ENCODE peak calls at places on chromosomes 13 and 19, in nine cellular contexts. One of them, this sample, is unnamed.
A peak's percentile ranks its signal among the peaks of the same experiment; 100 is the strongest.

GRCh38 chr19:42076375-42076944 is 494 bp downstream of the ZNF574 start:
- DNase-seq in mesenchymal stem cell: no peak
- DNase-seq in tibial artery: peak; percentile 73
- DNase-seq in stimulated activated CD4-positive, alpha-beta T cell treated with anti-CD3 and anti-CD28 coated beads, Interleukin-1b, Interleukin-23, amount 100 ng/mL, for 4 hours: peak; percentile 43
- DNase-seq in naive thymus-derived CD8-positive, alpha-beta T cell: peak; percentile 27
- DNase-seq in activated naive CD8-positive, alpha-beta T cell treated with anti-CD3 and anti-CD28 coated beads, Interleukin-2, amount 50 U/mL, for 24 hours: peak; percentile 46
- DNase-seq in A549: peak; percentile 58
- DNase-seq in activated CD8-positive, alpha-beta T cell treated with anti-CD3 and anti-CD28 coated beads, Interleukin-2, amount 10 ng/mL, durations not matched to agents 7 days and 5 days: peak; percentile 56
- DNase-seq in stimulated activated naive CD4-positive, alpha-beta T cell: peak; percentile 27
- DNase-seq in this sample: no peak

GRCh38 chr13:48110930-48111721 is 16.2 kb upstream of the MED4 start:
- DNase-seq in mesenchymal stem cell: no peak
- DNase-seq in tibial artery: no peak
- DNase-seq in stimulated activated CD4-positive, alpha-beta T cell treated with anti-CD3 and anti-CD28 coated beads, Interleukin-1b, Interleukin-23, amount 100 ng/mL, for 4 hours: no peak
- DNase-seq in naive thymus-derived CD8-positive, alpha-beta T cell: no peak
- DNase-seq in activated naive CD8-positive, alpha-beta T cell treated with anti-CD3 and anti-CD28 coated beads, Interleukin-2, amount 50 U/mL, for 24 hours: no peak
- DNase-seq in A549: no peak
- DNase-seq in activated CD8-positive, alpha-beta T cell treated with anti-CD3 and anti-CD28 coated beads, Interleukin-2, amount 10 ng/mL, durations not matched to agents 7 days and 5 days: no peak
- DNase-seq in stimulated activated naive CD4-positive, alpha-beta T cell: no peak
- DNase-seq in this sample: no peak

GRCh38 chr19:8575467-8575997 is 1.7 kb downstream of the MYO1F start:
- DNase-seq in mesenchymal stem cell: no peak
- DNase-seq in tibial artery: no peak
- DNase-seq in stimulated activated CD4-positive, alpha-beta T cell treated with anti-CD3 and anti-CD28 coated beads, Interleukin-1b, Interleukin-23, amount 100 ng/mL, for 4 hours: no peak
- DNase-seq in naive thymus-derived CD8-positive, alpha-beta T cell: peak; percentile 47
- DNase-seq in activated naive CD8-positive, alpha-beta T cell treated with anti-CD3 and anti-CD28 coated beads, Interleukin-2, amount 50 U/mL, for 24 hours: peak; percentile 25
- DNase-seq in A549: no peak
- DNase-seq in activated CD8-positive, alpha-beta T cell treated with anti-CD3 and anti-CD28 coated beads, Interleukin-2, amount 10 ng/mL, durations not matched to agents 7 days and 5 days: peak; percentile 68
- DNase-seq in stimulated activated naive CD4-positive, alpha-beta T cell: no peak
- DNase-seq in this sample: no peak

GRCh38 chr19:38977445-38978314 is 2.1 kb upstream of the FBXO17 start:
- DNase-seq in mesenchymal stem cell: peak; percentile 67
- DNase-seq in tibial artery: no peak
- DNase-seq in stimulated activated CD4-positive, alpha-beta T cell treated with anti-CD3 and anti-CD28 coated beads, Interleukin-1b, Interleukin-23, amount 100 ng/mL, for 4 hours: no peak
- DNase-seq in naive thymus-derived CD8-positive, alpha-beta T cell: no peak
- DNase-seq in activated naive CD8-positive, alpha-beta T cell treated with anti-CD3 and anti-CD28 coated beads, Interleukin-2, amount 50 U/mL, for 24 hours: peak; percentile 45
- DNase-seq in A549: no peak
- DNase-seq in activated CD8-positive, alpha-beta T cell treated with anti-CD3 and anti-CD28 coated beads, Interleukin-2, amount 10 ng/mL, durations not matched to agents 7 days and 5 days: peak; percentile 27
- DNase-seq in stimulated activated naive CD4-positive, alpha-beta T cell: no peak
- DNase-seq in this sample: no peak

GRCh38 chr13:40975441-40975840 is 43.7 kb downstream of the ELF1 start:
- DNase-seq in mesenchymal stem cell: no peak
- DNase-seq in tibial artery: no peak
- DNase-seq in stimulated activated CD4-positive, alpha-beta T cell treated with anti-CD3 and anti-CD28 coated beads, Interleukin-1b, Interleukin-23, amount 100 ng/mL, for 4 hours: no peak
- DNase-seq in naive thymus-derived CD8-positive, alpha-beta T cell: no peak
- DNase-seq in activated naive CD8-positive, alpha-beta T cell treated with anti-CD3 and anti-CD28 coated beads, Interleukin-2, amount 50 U/mL, for 24 hours: no peak
- DNase-seq in A549: no peak
- DNase-seq in activated CD8-positive, alpha-beta T cell treated with anti-CD3 and anti-CD28 coated beads, Interleukin-2, amount 10 ng/mL, durations not matched to agents 7 days and 5 days: no peak
- DNase-seq in stimulated activated naive CD4-positive, alpha-beta T cell: no peak
- DNase-seq in this sample: no peak

GRCh38 chr19:44851427-44851826 is 5.3 kb downstream of the NECTIN2 start:
- DNase-seq in mesenchymal stem cell: no peak
- DNase-seq in tibial artery: no peak
- DNase-seq in stimulated activated CD4-positive, alpha-beta T cell treated with anti-CD3 and anti-CD28 coated beads, Interleukin-1b, Interleukin-23, amount 100 ng/mL, for 4 hours: no peak
- DNase-seq in naive thymus-derived CD8-positive, alpha-beta T cell: no peak
- DNase-seq in activated naive CD8-positive, alpha-beta T cell treated with anti-CD3 and anti-CD28 coated beads, Interleukin-2, amount 50 U/mL, for 24 hours: no peak
- DNase-seq in A549: no peak
- DNase-seq in activated CD8-positive, alpha-beta T cell treated with anti-CD3 and anti-CD28 coated beads, Interleukin-2, amount 10 ng/mL, durations not matched to agents 7 days and 5 days: no peak
- DNase-seq in stimulated activated naive CD4-positive, alpha-beta T cell: no peak
- DNase-seq in this sample: no peak

GRCh38 chr13:51034906-51035305 is 76.2 kb downstream of the C13orf42 start:
- DNase-seq in mesenchymal stem cell: no peak
- DNase-seq in tibial artery: no peak
- DNase-seq in stimulated activated CD4-positive, alpha-beta T cell treated with anti-CD3 and anti-CD28 coated beads, Interleukin-1b, Interleukin-23, amount 100 ng/mL, for 4 hours: no peak
- DNase-seq in naive thymus-derived CD8-positive, alpha-beta T cell: no peak
- DNase-seq in activated naive CD8-positive, alpha-beta T cell treated with anti-CD3 and anti-CD28 coated beads, Interleukin-2, amount 50 U/mL, for 24 hours: no peak
- DNase-seq in A549: no peak
- DNase-seq in activated CD8-positive, alpha-beta T cell treated with anti-CD3 and anti-CD28 coated beads, Interleukin-2, amount 10 ng/mL, durations not matched to agents 7 days and 5 days: no peak
- DNase-seq in stimulated activated naive CD4-positive, alpha-beta T cell: no peak
- DNase-seq in this sample: no peak

GRCh38 chr19:3543150-3544053 is 4.4 kb downstream of the TEKTIP1 start:
- DNase-seq in mesenchymal stem cell: no peak
- DNase-seq in tibial artery: peak; percentile 88
- DNase-seq in stimulated activated CD4-positive, alpha-beta T cell treated with anti-CD3 and anti-CD28 coated beads, Interleukin-1b, Interleukin-23, amount 100 ng/mL, for 4 hours: no peak
- DNase-seq in naive thymus-derived CD8-positive, alpha-beta T cell: no peak
- DNase-seq in activated naive CD8-positive, alpha-beta T cell treated with anti-CD3 and anti-CD28 coated beads, Interleukin-2, amount 50 U/mL, for 24 hours: no peak
- DNase-seq in A549: no peak
- DNase-seq in activated CD8-positive, alpha-beta T cell treated with anti-CD3 and anti-CD28 coated beads, Interleukin-2, amount 10 ng/mL, durations not matched to agents 7 days and 5 days: no peak
- DNase-seq in stimulated activated naive CD4-positive, alpha-beta T cell: no peak
- DNase-seq in this sample: no peak

GRCh38 chr19:14530005-14530348 is 583 bp downstream of the TECR start:
- DNase-seq in mesenchymal stem cell: no peak
- DNase-seq in tibial artery: no peak
- DNase-seq in stimulated activated CD4-positive, alpha-beta T cell treated with anti-CD3 and anti-CD28 coated beads, Interleukin-1b, Interleukin-23, amount 100 ng/mL, for 4 hours: no peak
- DNase-seq in naive thymus-derived CD8-positive, alpha-beta T cell: no peak
- DNase-seq in activated naive CD8-positive, alpha-beta T cell treated with anti-CD3 and anti-CD28 coated beads, Interleukin-2, amount 50 U/mL, for 24 hours: no peak
- DNase-seq in A549: no peak
- DNase-seq in activated CD8-positive, alpha-beta T cell treated with anti-CD3 and anti-CD28 coated beads, Interleukin-2, amount 10 ng/mL, durations not matched to agents 7 days and 5 days: no peak
- DNase-seq in stimulated activated naive CD4-positive, alpha-beta T cell: peak; percentile 41
- DNase-seq in this sample: no peak

GRCh38 chr13:59835569-59835968 is 328.2 kb downstream of the DIAPH3 start:
- DNase-seq in mesenchymal stem cell: peak; percentile 8
- DNase-seq in tibial artery: no peak
- DNase-seq in stimulated activated CD4-positive, alpha-beta T cell treated with anti-CD3 and anti-CD28 coated beads, Interleukin-1b, Interleukin-23, amount 100 ng/mL, for 4 hours: no peak
- DNase-seq in naive thymus-derived CD8-positive, alpha-beta T cell: no peak
- DNase-seq in activated naive CD8-positive, alpha-beta T cell treated with anti-CD3 and anti-CD28 coated beads, Interleukin-2, amount 50 U/mL, for 24 hours: no peak
- DNase-seq in A549: no peak
- DNase-seq in activated CD8-positive, alpha-beta T cell treated with anti-CD3 and anti-CD28 coated beads, Interleukin-2, amount 10 ng/mL, durations not matched to agents 7 days and 5 days: no peak
- DNase-seq in stimulated activated naive CD4-positive, alpha-beta T cell: no peak
- DNase-seq in this sample: no peak

GRCh38 chr19:3852614-3853254 is 16.1 kb downstream of the ZFR2 start:
- DNase-seq in mesenchymal stem cell: peak; percentile 31
- DNase-seq in tibial artery: no peak
- DNase-seq in stimulated activated CD4-positive, alpha-beta T cell treated with anti-CD3 and anti-CD28 coated beads, Interleukin-1b, Interleukin-23, amount 100 ng/mL, for 4 hours: no peak
- DNase-seq in naive thymus-derived CD8-positive, alpha-beta T cell: peak; percentile 39
- DNase-seq in activated naive CD8-positive, alpha-beta T cell treated with anti-CD3 and anti-CD28 coated beads, Interleukin-2, amount 50 U/mL, for 24 hours: peak; percentile 16
- DNase-seq in A549: peak; percentile 41
- DNase-seq in activated CD8-positive, alpha-beta T cell treated with anti-CD3 and anti-CD28 coated beads, Interleukin-2, amount 10 ng/mL, durations not matched to agents 7 days and 5 days: peak; percentile 29
- DNase-seq in stimulated activated naive CD4-positive, alpha-beta T cell: no peak
- DNase-seq in this sample: no peak

GRCh38 chr19:40005670-40006272 is 8.9 kb downstream of the ZNF546 start:
- DNase-seq in mesenchymal stem cell: no peak
- DNase-seq in tibial artery: no peak
- DNase-seq in stimulated activated CD4-positive, alpha-beta T cell treated with anti-CD3 and anti-CD28 coated beads, Interleukin-1b, Interleukin-23, amount 100 ng/mL, for 4 hours: no peak
- DNase-seq in naive thymus-derived CD8-positive, alpha-beta T cell: no peak
- DNase-seq in activated naive CD8-positive, alpha-beta T cell treated with anti-CD3 and anti-CD28 coated beads, Interleukin-2, amount 50 U/mL, for 24 hours: no peak
- DNase-seq in A549: no peak
- DNase-seq in activated CD8-positive, alpha-beta T cell treated with anti-CD3 and anti-CD28 coated beads, Interleukin-2, amount 10 ng/mL, durations not matched to agents 7 days and 5 days: no peak
- DNase-seq in stimulated activated naive CD4-positive, alpha-beta T cell: no peak
- DNase-seq in this sample: no peak

GRCh38 chr13:106701810-106702341 is 133.9 kb upstream of the ARGLU1 start:
- DNase-seq in mesenchymal stem cell: no peak
- DNase-seq in tibial artery: no peak
- DNase-seq in stimulated activated CD4-positive, alpha-beta T cell treated with anti-CD3 and anti-CD28 coated beads, Interleukin-1b, Interleukin-23, amount 100 ng/mL, for 4 hours: no peak
- DNase-seq in naive thymus-derived CD8-positive, alpha-beta T cell: no peak
- DNase-seq in activated naive CD8-positive, alpha-beta T cell treated with anti-CD3 and anti-CD28 coated beads, Interleukin-2, amount 50 U/mL, for 24 hours: no peak
- DNase-seq in A549: no peak
- DNase-seq in activated CD8-positive, alpha-beta T cell treated with anti-CD3 and anti-CD28 coated beads, Interleukin-2, amount 10 ng/mL, durations not matched to agents 7 days and 5 days: no peak
- DNase-seq in stimulated activated naive CD4-positive, alpha-beta T cell: no peak
- DNase-seq in this sample: no peak

GRCh38 chr13:113448885-113449692 is 4.2 kb downstream of the ADPRHL1 start:
- DNase-seq in mesenchymal stem cell: no peak
- DNase-seq in tibial artery: peak; percentile 55
- DNase-seq in stimulated activated CD4-positive, alpha-beta T cell treated with anti-CD3 and anti-CD28 coated beads, Interleukin-1b, Interleukin-23, amount 100 ng/mL, for 4 hours: no peak
- DNase-seq in naive thymus-derived CD8-positive, alpha-beta T cell: peak; percentile 46
- DNase-seq in activated naive CD8-positive, alpha-beta T cell treated with anti-CD3 and anti-CD28 coated beads, Interleukin-2, amount 50 U/mL, for 24 hours: peak; percentile 55
- DNase-seq in A549: peak; percentile 44
- DNase-seq in activated CD8-positive, alpha-beta T cell treated with anti-CD3 and anti-CD28 coated beads, Interleukin-2, amount 10 ng/mL, durations not matched to agents 7 days and 5 days: peak; percentile 44
- DNase-seq in stimulated activated naive CD4-positive, alpha-beta T cell: peak; percentile 3
- DNase-seq in this sample: no peak

GRCh38 chr13:20399515-20399914 is 126.1 kb downstream of the CRYL1 start:
- DNase-seq in mesenchymal stem cell: no peak
- DNase-seq in tibial artery: no peak
- DNase-seq in stimulated activated CD4-positive, alpha-beta T cell treated with anti-CD3 and anti-CD28 coated beads, Interleukin-1b, Interleukin-23, amount 100 ng/mL, for 4 hours: no peak
- DNase-seq in naive thymus-derived CD8-positive, alpha-beta T cell: no peak
- DNase-seq in activated naive CD8-positive, alpha-beta T cell treated with anti-CD3 and anti-CD28 coated beads, Interleukin-2, amount 50 U/mL, for 24 hours: no peak
- DNase-seq in A549: no peak
- DNase-seq in activated CD8-positive, alpha-beta T cell treated with anti-CD3 and anti-CD28 coated beads, Interleukin-2, amount 10 ng/mL, durations not matched to agents 7 days and 5 days: no peak
- DNase-seq in stimulated activated naive CD4-positive, alpha-beta T cell: no peak
- DNase-seq in this sample: no peak

GRCh38 chr13:113736258-113736731 is 22.7 kb upstream of the TMEM255B start:
- DNase-seq in mesenchymal stem cell: no peak
- DNase-seq in tibial artery: no peak
- DNase-seq in stimulated activated CD4-positive, alpha-beta T cell treated with anti-CD3 and anti-CD28 coated beads, Interleukin-1b, Interleukin-23, amount 100 ng/mL, for 4 hours: no peak
- DNase-seq in naive thymus-derived CD8-positive, alpha-beta T cell: no peak
- DNase-seq in activated naive CD8-positive, alpha-beta T cell treated with anti-CD3 and anti-CD28 coated beads, Interleukin-2, amount 50 U/mL, for 24 hours: no peak
- DNase-seq in A549: no peak
- DNase-seq in activated CD8-positive, alpha-beta T cell treated with anti-CD3 and anti-CD28 coated beads, Interleukin-2, amount 10 ng/mL, durations not matched to agents 7 days and 5 days: no peak
- DNase-seq in stimulated activated naive CD4-positive, alpha-beta T cell: no peak
- DNase-seq in this sample: no peak

This sample was measured in SIG-M5.